ENCODE peak calls at places on chromosomes 3 and 15, in six cellular contexts. R, E, H, Z, K and L are unnamed samples.

GRCh38 chr3:107611775-107612469 is 89.2 kb downstream of the BBX start:
- DNase-seq in R (no peak), H (no peak), K (no peak), Z (no peak), E (no peak), L (no peak)

GRCh38 chr3:64199933-64200332 is 25.3 kb downstream of the PRICKLE2 start:
- DNase-seq in K (no peak), R (no peak), Z (no peak), H (no peak), E (no peak), L (no peak)

GRCh38 chr15:99248000-99248727 is 1.2 kb downstream of the TTC23 start:
- DNase-seq in K (no peak), R (no peak), E (no peak), H (no peak), Z (no peak), L (no peak)

GRCh38 chr3:146187334-146187950 is 26.5 kb upstream of the PLOD2 start:
- DNase-seq in Z (no peak), K (peak; percentile 74), H (peak; percentile 55), E (peak; percentile 9), R (no peak), L (peak; percentile 45)

GRCh38 chr15:101206173-101206572 is 45.7 kb downstream of the CHSY1 start:
- DNase-seq in H (peak; percentile 95), Z (no peak), K (no peak), R (no peak), E (peak; percentile 30), L (peak; percentile 38)

GRCh38 chr3:131142580-131142979 is 115.9 kb downstream of the NEK11 start:
- DNase-seq in K (peak; percentile 35), E (no peak), R (no peak), H (peak; percentile 1), Z (no peak), L (no peak)

GRCh38 chr15:44537728-44538240 is 837 bp downstream of the EIF3J start:
- DNase-seq in R (no peak), H (peak; percentile 43), Z (no peak), E (no peak), K (peak; percentile 36), L (no peak)

GRCh38 chr3:64975138-64975537 is 287.3 kb upstream of the ADAMTS9 start:
- DNase-seq in Z (no peak), E (no peak), R (no peak), K (no peak), H (no peak), L (peak; percentile 52)

GRCh38 chr15:77818484-77819270 is 186.0 kb upstream of the LINGO1 start:
- DNase-seq in K (no peak), E (peak; percentile 36), H (no peak), Z (no peak), R (peak; percentile 44), L (no peak)

GRCh38 chr3:124557433-124558232 is 172.6 kb upstream of the UMPS start:
- DNase-seq in K (peak; percentile 59), H (peak; percentile 71), Z (no peak), E (peak; percentile 35), R (no peak), L (peak; percentile 57)

GRCh38 chr3:183253961-183254815 is 1.1 kb downstream of the B3GNT5 start:
- DNase-seq in Z (peak; percentile 43), K (peak; percentile 48), E (peak; percentile 31), R (no peak), H (peak; percentile 12), L (peak; percentile 45)

GRCh38 chr3:3665546-3665945 is 133.7 kb upstream of the LRRN1 start:
- DNase-seq in R (no peak), Z (no peak), H (no peak), E (no peak), K (no peak), L (no peak)

GRCh38 chr15:86743283-86743903 is 663.7 kb downstream of the AGBL1 start:
- DNase-seq in H (no peak), E (peak; percentile 61), Z (no peak), R (peak; percentile 79), K (peak; percentile 63), L (peak; percentile 76)

GRCh38 chr3:42182555-42182954 is 83.4 kb downstream of the CCK start:
- DNase-seq in K (no peak), Z (no peak), R (no peak), E (no peak), H (peak; percentile 49), L (peak; percentile 13)

GRCh38 chr3:9108876-9109569 is 140.4 kb downstream of the SRGAP3 start:
- DNase-seq in R (no peak), H (no peak), Z (no peak), E (no peak), K (no peak), L (no peak)

GRCh38 chr15:77393471-77393840 is 26.4 kb downstream of the PEAK1 start:
- DNase-seq in R (no peak), K (no peak), Z (no peak), E (no peak), H (peak; percentile 60), L (peak; percentile 29)

GRCh38 chr3:107430214-107431047 is 53.2 kb downstream of the CCDC54 start:
- DNase-seq in E (no peak), H (peak; percentile 19), Z (no peak), K (no peak), R (peak; percentile 41), L (no peak)

GRCh38 chr15:95247068-95247984 is 1016.0 kb downstream of the MCTP2 start:
- DNase-seq in K (peak; percentile 97), Z (no peak), H (peak; percentile 98), E (no peak), R (no peak), L (peak; percentile 89)

GRCh38 chr15:29681946-29682345 is 140.3 kb downstream of the TJP1 start:
- DNase-seq in R (no peak), Z (no peak), E (no peak), K (no peak), H (no peak), L (no peak)

GRCh38 chr3:62818347-62818746 is 56.9 kb downstream of the CADPS start:
- DNase-seq in H (no peak), Z (no peak), K (no peak), R (no peak), E (no peak), L (no peak)

GRCh38 chr3:142210144-142210543 is 15.2 kb downstream of the GK5 start:
- DNase-seq in K (no peak), Z (no peak), H (no peak), R (no peak), E (peak; percentile 23), L (no peak)

GRCh38 chr3:8757551-8758518 is 11.6 kb downstream of the OXTR start:
- DNase-seq in H (peak; percentile 48), R (peak; percentile 20), E (no peak), Z (no peak), K (peak; percentile 56), L (no peak)

GRCh38 chr15:89845305-89845893 is 30.7 kb upstream of the ANPEP start:
- DNase-seq in R (no peak), H (peak; percentile 92), Z (no peak), E (no peak), K (peak; percentile 96), L (peak; percentile 89)

GRCh38 chr3:73719877-73720276 is 95.1 kb upstream of the PDZRN3 start:
- DNase-seq in Z (no peak), K (no peak), H (peak; percentile 76), R (no peak), E (no peak), L (no peak)

GRCh38 chr15:83287541-83288027 is 3.1 kb upstream of the BNC1 start:
- DNase-seq in K (peak; percentile 96), E (no peak), Z (no peak), H (peak; percentile 98), R (no peak), L (no peak)

DNA sequence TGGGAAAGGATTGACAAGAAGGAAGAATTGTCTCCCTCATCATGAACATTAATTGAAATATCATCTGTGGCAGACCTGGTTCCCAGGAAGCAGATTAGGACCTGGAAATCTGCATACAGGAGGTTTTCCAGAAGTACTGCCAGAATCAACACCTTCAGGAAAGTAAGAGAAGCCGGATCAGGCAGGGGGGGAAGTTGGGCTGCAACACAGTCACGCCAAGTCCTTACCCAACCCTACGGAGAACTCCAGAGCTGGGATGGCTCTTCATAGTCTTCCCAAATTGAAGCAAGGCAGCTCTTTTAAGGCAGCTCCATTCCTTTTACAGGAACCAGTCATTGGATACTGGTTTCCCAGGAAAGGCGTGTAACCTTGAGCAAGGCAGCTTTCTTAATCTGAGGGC is 35.2 kb upstream of the BFSP2 start:
- DNase-seq in Z (no peak), K (no peak), R (no peak), H (no peak), E (no peak), L (no peak)
- H3K27me3 ChIP-seq in Z (no peaks in the 10 kb centered on the region), K (peaks cover 35% of the 10 kb centered on the region), R (no peaks in the 10 kb centered on the region), H (no peaks in the 10 kb centered on the region), E (no peaks in the 10 kb centered on the region), L (no peaks in the 10 kb centered on the region)

GRCh38 chr3:46478341-46478740 is 13.6 kb upstream of the LTF start:
- DNase-seq in K (no peak), E (no peak), Z (no peak), R (no peak), H (no peak), L (no peak)
- H3K27me3 ChIP-seq in K (peaks cover 5% of the 10 kb centered on the region), E (no peaks in the 10 kb centered on the region), Z (no peaks in the 10 kb centered on the region), R (no peaks in the 10 kb centered on the region), H (peaks cover 18% of the 10 kb centered on the region), L (no peaks in the 10 kb centered on the region)

DNA sequence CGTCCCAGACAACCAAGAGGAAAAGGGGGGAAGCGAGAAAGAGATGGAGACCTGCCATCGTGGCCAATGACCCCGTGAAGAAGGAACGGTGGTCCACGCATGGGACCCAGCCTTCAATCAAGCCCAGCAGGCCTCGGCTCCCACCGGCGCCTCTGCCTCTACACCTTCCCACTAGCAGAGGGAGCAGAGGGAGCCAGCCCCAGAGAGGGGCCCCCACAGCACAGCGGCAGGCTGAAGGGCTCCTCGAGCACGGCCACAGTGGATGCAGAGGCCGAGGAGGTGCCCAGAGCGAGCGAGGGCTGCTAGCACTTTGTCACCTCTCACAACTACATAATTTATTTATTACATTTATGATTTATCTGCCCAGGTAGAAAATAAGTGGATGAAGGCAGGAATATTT is 68.4 kb upstream of the TOPAZ1 start:
- DNase-seq in Z (no peak), H (no peak), R (no peak), E (no peak), K (no peak), L (no peak)
- H3K27me3 ChIP-seq in Z (peaks cover 12% of the 10 kb centered on the region), H (no peaks in the 10 kb centered on the region), R (no peaks in the 10 kb centered on the region), E (no peaks in the 10 kb centered on the region), K (peaks cover 2% of the 10 kb centered on the region), L (peaks cover 20% of the 10 kb centered on the region)

GRCh38 chr3:173396191-173397041 is 1.1 kb upstream of the NLGN1 start:
- DNase-seq in Z (no peak), R (peak; percentile 50), K (no peak), E (no peak), H (no peak), L (no peak)

GRCh38 chr3:173395412-173396181 is 1.9 kb upstream of the NLGN1 start:
- DNase-seq in Z (peak; percentile 87), H (peak; percentile 74), R (peak; percentile 94), K (peak; percentile 68), E (peak; percentile 74), L (peak; percentile 93)

GRCh38 chr3:173399001-173399400 is 1.5 kb downstream of the NLGN1 start:
- DNase-seq in Z (no peak), K (no peak), E (no peak), H (no peak), R (no peak), L (no peak)

GRCh38 chr3:173397161-173398110 is at the start of gene NLGN1:
- DNase-seq in R (peak; percentile 74), E (peak; percentile 22), K (peak; percentile 17), Z (peak; percentile 69), H (peak; percentile 72), L (peak; percentile 82)

DNA sequence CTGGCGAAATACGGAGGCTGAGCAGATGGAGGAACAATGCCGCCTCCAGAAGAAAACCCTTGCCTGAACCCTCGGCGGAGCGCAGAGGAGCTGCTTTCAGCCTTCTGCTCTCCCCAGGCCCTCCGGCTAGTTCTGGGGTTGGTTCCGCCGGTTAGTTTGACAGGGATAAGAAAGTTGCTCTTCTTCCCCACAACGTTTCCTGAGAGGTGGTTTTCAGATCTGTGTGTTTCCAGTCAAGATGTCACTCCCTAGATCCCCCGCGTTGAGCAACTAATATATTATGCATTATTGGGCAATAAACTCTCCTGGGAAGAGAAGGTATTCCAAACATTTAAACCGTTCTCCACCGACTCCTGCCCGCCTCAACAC is 551 bp downstream of the NLGN1 start:
- DNase-seq in E (no peak), R (no peak), Z (no peak), K (no peak), H (no peak), L (peak; percentile 30)
- H3K27me3 ChIP-seq in E (peaks cover 58% of the 10 kb centered on the region), R (no peaks in the 10 kb centered on the region), Z (no peaks in the 10 kb centered on the region), K (peaks cover 90% of the 10 kb centered on the region), H (peaks cover 3% of the 10 kb centered on the region), L (peaks cover 20% of the 10 kb centered on the region)